ENCODE peak calls at places on chromosomes 1 and 21, in six cellular contexts. F, S, Q, N, U and R are unnamed samples.
A peak's percentile ranks its signal among the peaks of the same experiment; 100 is the strongest.

GRCh38 chr1:182198006-182198605 is 136.6 kb upstream of the ZNF648 start:
- DNase-seq in F (no peak), Q (no peak), N (no peak), S (no peak), U (no peak), R (no peak)

GRCh38 chr1:66585002-66585401 is 51.0 kb downstream of the SGIP1 start:
- DNase-seq in Q (no peak), S (no peak), F (no peak), N (no peak), U (no peak), R (no peak)

GRCh38 chr1:107626075-107626796 is 338.7 kb downstream of the VAV3 start:
- DNase-seq in F (no peak), N (peak; percentile 41), S (no peak), U (no peak), Q (no peak), R (no peak)

GRCh38 chr1:23911924-23912323 is 1.2 kb downstream of the CNR2 start:
- DNase-seq in F (no peak), U (no peak), S (no peak), Q (no peak), N (no peak), R (no peak)

GRCh38 chr1:66571789-66572188 is 37.8 kb downstream of the SGIP1 start:
- DNase-seq in U (no peak), S (no peak), N (no peak), Q (no peak), F (no peak), R (no peak)

GRCh38 chr1:208101661-208102431 is 142.3 kb downstream of the PLXNA2 start:
- DNase-seq in S (peak; percentile 65), U (peak; percentile 88), Q (no peak), N (no peak), F (peak; percentile 80), R (no peak)

GRCh38 chr1:168320805-168321577 is 40.3 kb downstream of the TBX19 start:
- DNase-seq in S (no peak), Q (peak; percentile 58), F (peak; percentile 92), N (no peak), U (peak; percentile 42), R (peak; percentile 36)

GRCh38 chr1:156618853-156619581 is at the start of gene HAPLN2:
- DNase-seq in Q (peak; percentile 55), S (no peak), F (no peak), N (no peak), U (no peak), R (no peak)

GRCh38 chr1:43868741-43869067 is 64.9 kb upstream of the ARTN start:
- DNase-seq in F (peak; percentile 95), U (no peak), S (peak; percentile 70), Q (peak; percentile 62), N (no peak), R (peak; percentile 66)

GRCh38 chr1:93659805-93660479 is 21.7 kb downstream of the BCAR3 start:
- DNase-seq in N (no peak), S (peak; percentile 55), Q (peak; percentile 16), U (peak; percentile 62), F (peak; percentile 59), R (no peak)

GRCh38 chr1:208093754-208094719 is 150.1 kb downstream of the PLXNA2 start:
- DNase-seq in N (peak; percentile 58), F (peak; percentile 68), Q (peak; percentile 69), S (peak; percentile 81), U (peak; percentile 83), R (no peak)

GRCh38 chr1:22806584-22806983 is 95.9 kb downstream of the EPHB2 start:
- DNase-seq in S (peak; percentile 1), Q (no peak), U (no peak), N (no peak), F (no peak), R (no peak)

GRCh38 chr1:12052008-12052573 is 11.0 kb upstream of the TNFRSF8 start:
- DNase-seq in S (peak; percentile 77), F (peak; percentile 89), N (no peak), Q (peak; percentile 85), U (peak; percentile 79), R (peak; percentile 25)

GRCh38 chr1:86069757-86070145 is 86.8 kb downstream of the COL24A1 start:
- DNase-seq in U (no peak), S (no peak), Q (no peak), N (no peak), F (peak; percentile 84), R (no peak)

GRCh38 chr1:157404063-157404501 is 148.2 kb downstream of the FCRL5 start:
- DNase-seq in S (no peak), U (no peak), F (peak; percentile 22), N (no peak), Q (no peak), R (no peak)

GRCh38 chr1:212655668-212656440 is 43.8 kb downstream of the BATF3 start:
- DNase-seq in N (no peak), S (no peak), F (no peak), Q (no peak), U (no peak), R (no peak)

GRCh38 chr1:214446772-214447556 is 104.4 kb downstream of the PTPN14 start:
- DNase-seq in F (peak; percentile 91), Q (peak; percentile 76), U (no peak), S (no peak), N (peak; percentile 33), R (peak; percentile 71)

GRCh38 chr1:207985996-207986395 is 75.1 kb upstream of the CD34 start:
- DNase-seq in F (no peak), Q (no peak), S (no peak), N (no peak), U (no peak), R (no peak)

GRCh38 chr1:161258439-161259386 is at the start of gene PCP4L1:
- DNase-seq in U (peak; percentile 55), N (peak; percentile 77), Q (peak; percentile 75), S (peak; percentile 55), F (peak; percentile 73), R (no peak)

GRCh38 chr1:245855846-245856730 is 651.0 kb downstream of the SMYD3 start:
- DNase-seq in Q (no peak), F (no peak), S (no peak), U (no peak), N (no peak), R (no peak)

GRCh38 chr1:156675715-156676311 is 1.4 kb downstream of the NES start:
- DNase-seq in F (no peak), Q (no peak), N (no peak), U (no peak), S (peak; percentile 81), R (no peak)

GRCh38 chr1:247854899-247855545 is 2.0 kb upstream of the TRIM58 start:
- DNase-seq in F (no peak), S (no peak), U (no peak), Q (no peak), N (no peak), R (no peak)

GRCh38 chr1:20359451-20360330 is 69.0 kb downstream of the VWA5B1 start:
- DNase-seq in N (no peak), F (no peak), Q (no peak), U (no peak), S (no peak), R (no peak)

GRCh38 chr1:17591814-17592430 is 52.4 kb downstream of the ARHGEF10L start:
- DNase-seq in N (no peak), S (no peak), Q (peak; percentile 58), F (no peak), U (no peak), R (no peak)

GRCh38 chr1:57124768-57125446 is 159.1 kb upstream of the C8B start:
- DNase-seq in N (no peak), F (peak; percentile 13), S (no peak), U (no peak), Q (no peak), R (no peak)

GRCh38 chr1:21782868-21783678 is at the start of gene USP48:
- DNase-seq in S (peak; percentile 98), N (peak; percentile 98), F (peak; percentile 97), U (peak; percentile 98), Q (peak; percentile 99), R (peak; percentile 77)
- TF ChIP-seq CTCF in S (no peak), N (no peak), F (no peak), U (no peak), Q (no peak), R (no peak)

GRCh38 chr1:21508580-21509350 is 458 bp upstream of the ALPL start:
- DNase-seq in Q (peak; percentile 90), S (peak; percentile 79), N (peak; percentile 44), F (peak; percentile 71), U (peak; percentile 79), R (no peak)
- H3K4me3 ChIP-seq in Q (no peak overlapping the region), S (peak overlapping the region; percentile 32), N (no peak overlapping the region), F (peak overlapping the region; percentile 9), U (no peak overlapping the region), R (no peak overlapping the region)

DNA sequence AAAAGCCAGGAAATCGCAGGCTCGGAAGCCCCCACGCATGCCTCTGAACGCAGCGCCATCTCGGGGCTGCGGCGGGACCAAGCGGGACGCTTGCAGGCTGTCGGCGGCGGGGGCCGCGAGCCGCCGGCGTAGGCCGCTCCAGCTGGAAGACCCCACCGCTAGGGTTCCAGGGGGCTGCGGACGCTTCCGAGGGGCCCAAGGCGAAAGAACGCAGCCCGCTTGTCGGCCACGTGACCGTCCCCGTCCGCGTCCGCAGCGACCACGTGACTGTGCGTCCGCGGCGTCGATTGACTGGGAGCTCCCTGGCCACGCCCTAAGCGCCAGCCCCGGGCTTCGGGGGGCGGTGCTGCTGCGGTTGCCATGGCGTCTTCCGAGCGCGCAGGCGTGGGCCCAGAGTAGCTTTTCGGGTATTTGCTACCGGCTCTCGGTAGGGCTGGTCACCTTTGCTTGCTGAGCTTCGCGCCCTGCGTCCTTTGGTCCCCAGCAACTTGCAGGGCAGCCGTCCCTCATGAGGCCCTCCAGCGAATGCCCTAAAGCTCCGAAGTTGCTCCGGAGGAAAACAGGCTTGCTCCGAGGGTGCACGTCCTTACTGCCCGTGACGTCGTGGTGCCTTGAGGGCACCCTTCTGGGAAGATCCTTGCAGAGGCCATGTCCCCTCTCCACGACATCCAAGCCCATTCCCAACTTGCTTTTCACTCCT is 197.2 kb downstream of the DYRK1A start:
- DNase-seq in S (peak; percentile 97), N (peak; percentile 93), Q (no peak), F (peak; percentile 97), U (peak; percentile 94), R (peak; percentile 74)
- TF ChIP-seq CTCF in S (peak; percentile 30), N (peak; percentile 61), Q (no peak), F (peak; percentile 49), U (peak; percentile 58), R (peak; percentile 35)

GRCh38 chr1:203307690-203308126 is 2.4 kb downstream of the BTG2 start:
- DNase-seq in S (no peak), U (no peak), F (no peak), Q (no peak), N (no peak), R (no peak)
- H3K4me3 ChIP-seq in S (peak overlapping the region; percentile 91), U (peak overlapping the region; percentile 79), F (peak overlapping the region; percentile 45), Q (peak overlapping the region; percentile 99), N (peak overlapping the region; percentile 100), R (peak overlapping the region; percentile 89)

GRCh38 chr1:153032677-153033308 is 1.8 kb downstream of the SPRR1B start:
- DNase-seq in S (no peak), Q (no peak), N (no peak), U (no peak), F (peak; percentile 49), R (peak; percentile 93)
- TF ChIP-seq CTCF in S (no peak), Q (no peak), N (no peak), U (no peak), F (peak; percentile 15), R (peak; percentile 74)

GRCh38 chr1:77687519-77687906 is 5.1 kb upstream of the ZZZ3 start:
- DNase-seq in N (no peak), U (peak; percentile 57), F (peak; percentile 80), Q (peak; percentile 65), S (peak; percentile 44), R (no peak)
- H3K4me3 ChIP-seq in N (no peak overlapping the region), U (peak overlapping the region; percentile 14), F (no peak overlapping the region), Q (no peak overlapping the region), S (no peak overlapping the region), R (peak overlapping the region; percentile 10)